ENCODE peak calls at places on chromosome 7, in four cellular contexts. Z is WTC11, I is body of pancreas, P is A673. S is an unnamed sample.

GRCh38 chr7:29202651-29203069 is 8.1 kb downstream of the CHN2 start:
- DNase-seq in Z (no peak), I (no peak), P (no peak), S (no peak)

GRCh38 chr7:79096361-79096805 is 357.1 kb downstream of the MAGI2 start:
- DNase-seq in Z (no peak), P (peak), I (no peak), S (no peak)

GRCh38 chr7:118436663-118437062 is 212.2 kb downstream of the ANKRD7 start:
- DNase-seq in Z (peak), P (no peak), I (no peak), S (no peak)

GRCh38 chr7:64618785-64619456 is 47.0 kb upstream of the ZNF107 start:
- DNase-seq in P (peak), Z (no peak), I (no peak), S (peak)

GRCh38 chr7:40298421-40298820 is 163.6 kb downstream of the SUGCT start:
- DNase-seq in Z (no peak), I (no peak), P (no peak), S (no peak)

GRCh38 chr7:133070562-133070961 is 11.3 kb downstream of the CHCHD3 start:
- DNase-seq in P (no peak), I (no peak), Z (no peak), S (no peak)

GRCh38 chr7:111229951-111230350 is 139.0 kb downstream of the LRRN3 start:
- DNase-seq in Z (no peak), P (no peak), I (no peak), S (no peak)

GRCh38 chr7:99106869-99107268 is 37.0 kb downstream of the SMURF1 start:
- DNase-seq in P (no peak), I (peak), Z (no peak), S (no peak)

GRCh38 chr7:42227523-42227922 is 9.5 kb downstream of the GLI3 start:
- DNase-seq in P (no peak), I (no peak), Z (peak), S (no peak)

GRCh38 chr7:28135760-28136159 is 44.8 kb downstream of the JAZF1 start:
- DNase-seq in P (no peak), Z (no peak), I (no peak), S (no peak)

GRCh38 chr7:88759216-88759955 is at the start of gene ZNF804B:
- DNase-seq in I (peak), P (no peak), Z (peak), S (peak)

GRCh38 chr7:50342616-50343114 is 38.1 kb downstream of the IKZF1 start:
- DNase-seq in I (no peak), Z (no peak), P (peak), S (no peak)

GRCh38 chr7:35630573-35630972 is 64.4 kb downstream of the HERPUD2 start:
- DNase-seq in I (no peak), Z (no peak), P (peak), S (no peak)

GRCh38 chr7:45700556-45700955 is 126.4 kb downstream of the ADCY1 start:
- DNase-seq in I (peak), P (no peak), Z (peak), S (no peak)

GRCh38 chr7:139043823-139044812 is 8.3 kb upstream of the ZC3HAV1L start:
- DNase-seq in I (no peak), P (no peak), Z (no peak), S (no peak)

GRCh38 chr7:105577251-105577650 is 4.0 kb downstream of the EFCAB10 start:
- DNase-seq in I (no peak), Z (no peak), P (no peak), S (no peak)

GRCh38 chr7:105578496-105578895 is 2.8 kb downstream of the EFCAB10 start:
- DNase-seq in P (no peak), Z (no peak), I (no peak), S (no peak)

GRCh38 chr7:105583061-105583460 is 1.8 kb upstream of the EFCAB10 start:
- DNase-seq in I (no peak), Z (no peak), P (no peak), S (no peak)

GRCh38 chr7:105581066-105581811 is at the start of gene EFCAB10:
- DNase-seq in I (peak), Z (peak), P (peak), S (peak)

DNA sequence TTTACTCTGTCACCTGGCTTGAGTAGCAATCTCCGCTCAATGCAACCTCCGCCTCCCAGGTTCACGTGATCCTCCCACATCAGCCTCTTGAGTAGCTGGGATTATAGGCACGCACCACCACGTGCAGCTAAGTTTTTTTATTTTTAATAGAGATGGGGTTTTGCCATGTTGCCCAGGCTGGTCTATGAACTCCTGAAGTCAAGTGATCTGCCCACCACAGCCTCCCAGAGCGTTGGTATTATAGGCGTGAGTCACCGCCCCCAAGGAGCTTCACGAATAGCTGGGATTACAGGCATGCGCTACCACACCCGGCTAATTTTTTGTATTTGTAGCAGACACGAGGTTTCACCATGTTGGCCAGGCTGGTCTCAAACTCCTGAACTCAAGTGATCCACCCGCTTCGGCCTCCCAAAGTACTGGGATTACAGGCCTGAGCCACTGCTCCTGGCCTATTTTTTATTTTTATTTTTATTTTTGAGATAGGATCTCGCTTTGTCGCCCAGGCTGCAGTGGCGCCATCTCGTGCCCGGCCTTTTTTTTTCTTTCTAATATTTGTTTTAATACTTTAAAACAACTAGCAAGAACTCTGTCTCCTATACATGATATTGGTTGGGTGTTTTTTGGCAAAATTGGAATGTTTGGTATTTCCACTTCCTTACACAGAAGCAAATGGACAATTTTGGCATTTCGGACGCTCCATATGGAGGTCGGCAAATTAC is 1.1 kb downstream of the EFCAB10 start:
- DNase-seq in P (peak), I (no peak), Z (no peak), S (no peak)
- TF ChIP-seq CTCF in P (peak), I (no peak), Z (no peak), S (no peak)

DNA sequence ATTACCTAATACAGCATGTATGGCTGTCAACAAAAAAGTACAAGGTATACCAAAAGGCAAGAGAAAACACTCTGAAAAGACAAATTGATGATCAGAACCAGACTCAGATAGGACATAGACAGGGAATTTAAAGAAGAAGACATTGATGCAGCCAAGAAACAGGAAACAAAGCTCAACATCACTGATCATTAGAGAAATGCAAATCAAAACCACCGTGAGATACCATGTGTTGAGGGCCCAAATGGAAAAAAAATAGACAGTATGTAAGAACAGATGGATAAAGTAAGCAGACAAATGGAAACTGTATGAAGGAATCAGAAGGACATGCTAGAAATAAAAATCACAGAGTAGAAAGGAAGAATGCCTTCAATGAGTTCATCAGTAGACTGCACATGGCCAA is 23.3 kb downstream of the CARD11 start:
- DNase-seq in P (no peak), Z (no peak), I (no peak), S (no peak)
- TF ChIP-seq CTCF in P (no peak), Z (no peak), I (no peak), S (no peak)

GRCh38 chr7:108456845-108457540 is 757 bp upstream of the NRCAM start:
- DNase-seq in Z (no peak), P (no peak), I (no peak), S (no peak)

GRCh38 chr7:108460964-108461363 is 4.7 kb upstream of the NRCAM start:
- DNase-seq in I (no peak), P (no peak), Z (no peak), S (no peak)

GRCh38 chr7:108461855-108462254 is 5.6 kb upstream of the NRCAM start:
- DNase-seq in P (no peak), Z (no peak), I (peak), S (no peak)

GRCh38 chr7:108457871-108458270 is 1.6 kb upstream of the NRCAM start:
- DNase-seq in Z (no peak), I (no peak), P (no peak), S (no peak)

DNA sequence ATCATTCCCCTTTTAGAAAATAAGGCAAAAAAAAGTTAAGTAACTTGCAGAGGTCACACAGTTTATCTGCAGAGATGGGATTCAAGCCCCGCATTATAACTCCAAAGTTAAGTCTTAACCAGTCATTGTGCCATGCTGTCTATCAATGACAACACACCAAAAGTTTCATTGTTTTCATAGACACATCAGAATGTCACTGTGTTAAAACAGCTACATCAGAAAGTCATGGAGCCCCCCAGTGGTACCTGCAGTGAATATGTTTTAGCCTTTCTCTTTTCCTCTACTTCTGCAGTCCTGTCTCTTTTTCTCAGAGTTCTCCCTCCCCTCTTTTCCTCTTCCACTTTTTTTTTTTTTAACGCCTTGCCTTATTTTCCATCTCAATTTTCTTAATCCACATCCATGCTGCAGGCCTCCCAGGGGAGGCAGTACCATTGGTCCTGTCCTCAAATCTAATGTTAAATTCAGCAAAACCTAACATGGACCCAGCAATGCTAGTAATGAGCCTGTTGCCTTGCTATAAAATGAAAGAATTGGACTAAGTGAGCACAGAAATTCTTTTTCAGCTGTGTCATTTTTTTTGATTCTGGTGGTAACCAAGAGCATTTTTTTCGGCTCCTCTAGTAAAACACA is 3.8 kb upstream of the NRCAM start:
- DNase-seq in Z (no peak), P (peak), I (peak), S (no peak)
- TF ChIP-seq CTCF in Z (no peak), P (peak), I (peak), S (peak)

GRCh38 chr7:112571852-112572607 is 91.2 kb downstream of the LSMEM1 start:
- DNase-seq in I (no peak), P (no peak), Z (no peak), S (no peak)
- TF ChIP-seq CTCF in I (no peak), P (peak), Z (no peak), S (no peak)

GRCh38 chr7:101815826-101816488 is 1.5 kb upstream of the CUX1 start:
- DNase-seq in I (peak), P (peak), Z (peak), S (peak)
- TF ChIP-seq CTCF in I (no peak), P (no peak), Z (no peak), S (peak)

GRCh38 chr7:142855401-142855743 is 496 bp downstream of the EPHB6 start:
- DNase-seq in P (no peak), I (no peak), Z (no peak), S (no peak)
- TF ChIP-seq CTCF in P (no peak), I (no peak), Z (no peak), S (peak)